ENCODE peak calls at places on chromosomes 2 and 18, in seven cellular contexts. U, T, E, C, D, N and B are unnamed samples.

GRCh38 chr2:216292886-216293291 is 79.4 kb downstream of the MARCHF4 start:
- DNase-seq in U (peak), T (no peak), E (no peak), C (peak), D (no peak), N (no peak), B (peak)

GRCh38 chr2:239269959-239270358 is 130.9 kb downstream of the HDAC4 start:
- DNase-seq in U (no peak), T (no peak), E (no peak), C (no peak), D (no peak), N (no peak), B (no peak)

GRCh38 chr2:73243884-73244570 is 9.9 kb downstream of the CCT7 start:
- DNase-seq in U (no peak), T (no peak), E (peak), C (peak), D (peak), N (peak), B (no peak)

GRCh38 chr2:166170356-166170755 is 42.5 kb upstream of the SCN1A start:
- DNase-seq in U (no peak), T (no peak), E (peak), C (peak), D (no peak), N (peak), B (no peak)

GRCh38 chr2:215870088-215870490 is 143.3 kb downstream of the MREG start:
- DNase-seq in U (no peak), T (peak), E (peak), C (peak), D (no peak), N (peak), B (no peak)

GRCh38 chr2:127953128-127953718 is 67.5 kb upstream of the AMMECR1L start:
- DNase-seq in U (peak), T (no peak), E (no peak), C (peak), D (peak), N (peak), B (peak)

GRCh38 chr2:230068658-230069080 is at the start of gene SLC16A14:
- DNase-seq in U (peak), T (peak), E (peak), C (peak), D (peak), N (peak), B (peak)

GRCh38 chr2:239192456-239192855 is 208.4 kb downstream of the HDAC4 start:
- DNase-seq in U (no peak), T (no peak), E (no peak), C (no peak), D (no peak), N (no peak), B (no peak)

GRCh38 chr2:10518470-10519060 is 70.4 kb upstream of the ODC1 start:
- DNase-seq in U (no peak), T (no peak), E (no peak), C (no peak), D (no peak), N (no peak), B (no peak)

GRCh38 chr2:146642066-146642465 is 1202.8 kb upstream of the ACVR2A start:
- DNase-seq in U (no peak), T (no peak), E (peak), C (no peak), D (no peak), N (no peak), B (no peak)

GRCh38 chr2:201888476-201888875 is 82.1 kb downstream of the CDK15 start:
- DNase-seq in U (no peak), T (no peak), E (no peak), C (no peak), D (no peak), N (no peak), B (peak)

GRCh38 chr2:167862787-167863186 is 384.6 kb downstream of the STK39 start:
- DNase-seq in U (no peak), T (no peak), E (peak), C (no peak), D (no peak), N (peak), B (no peak)

GRCh38 chr2:33134086-33134763 is 187.5 kb downstream of the LTBP1 start:
- DNase-seq in U (peak), T (peak), E (peak), C (peak), D (peak), N (peak), B (peak)

GRCh38 chr2:222424281-222424728 is at the start of gene SGPP2:
- DNase-seq in U (no peak), T (peak), E (no peak), C (no peak), D (no peak), N (no peak), B (no peak)

GRCh38 chr2:114049826-114050225 is 159.9 kb downstream of the ACTR3 start:
- DNase-seq in U (no peak), T (no peak), E (peak), C (no peak), D (no peak), N (no peak), B (no peak)

GRCh38 chr2:6866239-6866745 is 585 bp upstream of the CMPK2 start:
- DNase-seq in U (no peak), T (peak), E (peak), C (peak), D (peak), N (peak), B (peak)

GRCh38 chr18:50158866-50159653 is 35.9 kb downstream of the MYO5B start:
- DNase-seq in U (no peak), T (peak), E (peak), C (no peak), D (no peak), N (no peak), B (no peak)

GRCh38 chr2:162974771-162975170 is 136.2 kb upstream of the KCNH7 start:
- DNase-seq in U (no peak), T (no peak), E (no peak), C (no peak), D (no peak), N (no peak), B (no peak)

GRCh38 chr2:162063899-162064298 is 10.1 kb downstream of the DPP4 start:
- DNase-seq in U (no peak), T (no peak), E (no peak), C (no peak), D (no peak), N (no peak), B (no peak)

GRCh38 chr2:7567646-7568045 is 650.4 kb downstream of the RNF144A start:
- DNase-seq in U (no peak), T (no peak), E (no peak), C (no peak), D (peak), N (no peak), B (no peak)

GRCh38 chr2:95760839-95761525 is 169.2 kb downstream of the TRIM43 start:
- DNase-seq in U (no peak), T (no peak), E (peak), C (peak), D (no peak), N (peak), B (no peak)

GRCh38 chr2:29931818-29932217 is 10.4 kb upstream of the ALK start:
- DNase-seq in U (no peak), T (no peak), E (no peak), C (no peak), D (no peak), N (no peak), B (no peak)

GRCh38 chr2:128997166-128997866 is 678.6 kb upstream of the HS6ST1 start:
- DNase-seq in U (no peak), T (no peak), E (no peak), C (no peak), D (no peak), N (no peak), B (no peak)